ENCODE peak calls at places on chromosomes 7 and 10, in ten cellular contexts. Z is hepatocyte, P is neural progenitor cell, B is breast epithelium, C is GM23338, V is lung, N is neuronal stem cell, Q is cardiac muscle cell, I is SK-N-SH, Y is BE2C. J is an unnamed sample. For H3K4me1, the result is how much of the 10 kb centered on the place peaks cover.

GRCh38 chr7:130154501-130155317 is 50.5 kb downstream of the TMEM209 start:
- DNase-seq in Z (no peak), P (peak), B (no peak), C (peak), V (no peak), N (no peak), Q (no peak), I (peak), Y (peak), J (no peak)

GRCh38 chr10:14648042-14648765 is 126.5 kb downstream of the FAM107B start:
- DNase-seq in Z (peak), P (peak), B (no peak), C (peak), V (peak), N (peak), Q (peak), I (peak), Y (peak), J (peak)

GRCh38 chr10:116183733-116184447 is 89.1 kb downstream of the GFRA1 start:
- DNase-seq in Z (peak), P (peak), B (no peak), C (peak), V (no peak), N (no peak), Q (peak), I (peak), Y (no peak), J (no peak)

GRCh38 chr7:158289231-158289630 is 298.4 kb downstream of the PTPRN2 start:
- DNase-seq in Z (no peak), P (no peak), B (no peak), C (no peak), V (no peak), N (no peak), Q (no peak), I (no peak), Y (no peak), J (no peak)

GRCh38 chr7:108413782-108414492 is 42.3 kb downstream of the NRCAM start:
- DNase-seq in Z (no peak), P (peak), B (no peak), C (peak), V (no peak), N (peak), Q (no peak), I (no peak), Y (no peak), J (no peak)

GRCh38 chr10:74293686-74294365 is 142.8 kb downstream of the ADK start:
- DNase-seq in Z (peak), P (no peak), B (no peak), C (no peak), V (no peak), N (no peak), Q (peak), I (no peak), Y (no peak), J (no peak)

GRCh38 chr7:96136600-96137239 is 185.2 kb downstream of the SLC25A13 start:
- DNase-seq in Z (no peak), P (peak), B (no peak), C (no peak), V (no peak), N (no peak), Q (no peak), I (no peak), Y (no peak), J (no peak)

GRCh38 chr7:106057962-106058901 is 53.9 kb downstream of the SYPL1 start:
- DNase-seq in Z (no peak), P (peak), B (peak), C (no peak), V (peak), N (no peak), Q (no peak), I (no peak), Y (peak), J (no peak)

GRCh38 chr7:112798199-112799159 is 8.3 kb upstream of the TMEM168 start:
- DNase-seq in Z (no peak), P (peak), B (no peak), C (no peak), V (no peak), N (no peak), Q (peak), I (no peak), Y (no peak), J (no peak)

GRCh38 chr7:157268540-157268939 is 68.3 kb upstream of the DNAJB6 start:
- DNase-seq in Z (no peak), P (no peak), B (no peak), C (no peak), V (no peak), N (no peak), Q (no peak), I (no peak), Y (no peak), J (peak)

GRCh38 chr7:146185844-146186243 is 69.2 kb downstream of the CNTNAP2 start:
- DNase-seq in Z (no peak), P (no peak), B (no peak), C (no peak), V (no peak), N (no peak), Q (no peak), I (no peak), Y (no peak), J (no peak)

GRCh38 chr10:106711313-106711906 is 453.1 kb downstream of the SORCS1 start:
- DNase-seq in Z (peak), P (peak), B (no peak), C (peak), V (peak), N (peak), Q (peak), I (peak), Y (peak), J (no peak)

GRCh38 chr10:5040781-5041470 is 37.3 kb upstream of the AKR1C2 start:
- DNase-seq in Z (no peak), P (no peak), B (no peak), C (no peak), V (no peak), N (no peak), Q (no peak), I (no peak), Y (no peak), J (no peak)

GRCh38 chr10:5043716-5044115 is 40.1 kb upstream of the AKR1C2 start:
- DNase-seq in Z (no peak), P (no peak), B (no peak), C (no peak), V (peak), N (no peak), Q (no peak), I (no peak), Y (no peak), J (no peak)

GRCh38 chr10:5040010-5040635 is 36.5 kb upstream of the AKR1C2 start:
- DNase-seq in Z (no peak), P (no peak), B (no peak), C (no peak), V (no peak), N (no peak), Q (no peak), I (no peak), Y (no peak), J (no peak)

GRCh38 chr10:5042922-5043321 is 39.3 kb upstream of the AKR1C2 start:
- DNase-seq in Z (no peak), P (no peak), B (no peak), C (no peak), V (no peak), N (no peak), Q (no peak), I (no peak), Y (no peak), J (no peak)

DNA sequence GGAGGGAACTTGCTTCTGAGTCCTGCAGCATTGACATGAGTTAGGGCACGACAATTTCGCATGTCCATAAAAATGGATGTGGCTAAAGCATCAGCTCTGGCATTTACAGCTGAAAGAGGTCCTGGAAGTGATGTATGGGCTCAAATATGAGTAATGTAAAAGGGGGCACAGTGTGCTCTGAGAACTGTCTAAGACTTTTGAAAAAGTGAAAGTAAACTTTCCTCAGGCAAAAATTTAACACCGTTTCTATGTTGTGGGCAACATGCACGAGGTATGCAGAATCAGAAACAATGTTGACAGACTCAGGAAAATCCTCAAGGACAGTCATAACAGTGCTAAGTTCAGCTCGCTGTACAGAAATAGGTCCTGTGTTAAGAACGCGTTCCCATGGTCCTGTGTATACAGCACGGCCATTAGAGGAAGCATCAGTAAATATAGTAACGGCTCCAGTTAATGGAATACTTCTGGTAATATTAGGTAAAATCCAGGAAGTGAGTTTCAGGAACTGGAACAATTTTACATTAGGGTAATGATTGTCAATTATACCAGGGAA is 37.9 kb upstream of the AKR1C2 start:
- DNase-seq in Z (no peak), P (no peak), B (no peak), C (no peak), V (no peak), N (no peak), Q (no peak), I (no peak), Y (no peak), J (no peak)
- H3K4me1 ChIP-seq in Z (under half), P (under half), B (under half), C (under half), V (under half), N (under half), Q (under half), I (under half), Y (under half), J (under half)

DNA sequence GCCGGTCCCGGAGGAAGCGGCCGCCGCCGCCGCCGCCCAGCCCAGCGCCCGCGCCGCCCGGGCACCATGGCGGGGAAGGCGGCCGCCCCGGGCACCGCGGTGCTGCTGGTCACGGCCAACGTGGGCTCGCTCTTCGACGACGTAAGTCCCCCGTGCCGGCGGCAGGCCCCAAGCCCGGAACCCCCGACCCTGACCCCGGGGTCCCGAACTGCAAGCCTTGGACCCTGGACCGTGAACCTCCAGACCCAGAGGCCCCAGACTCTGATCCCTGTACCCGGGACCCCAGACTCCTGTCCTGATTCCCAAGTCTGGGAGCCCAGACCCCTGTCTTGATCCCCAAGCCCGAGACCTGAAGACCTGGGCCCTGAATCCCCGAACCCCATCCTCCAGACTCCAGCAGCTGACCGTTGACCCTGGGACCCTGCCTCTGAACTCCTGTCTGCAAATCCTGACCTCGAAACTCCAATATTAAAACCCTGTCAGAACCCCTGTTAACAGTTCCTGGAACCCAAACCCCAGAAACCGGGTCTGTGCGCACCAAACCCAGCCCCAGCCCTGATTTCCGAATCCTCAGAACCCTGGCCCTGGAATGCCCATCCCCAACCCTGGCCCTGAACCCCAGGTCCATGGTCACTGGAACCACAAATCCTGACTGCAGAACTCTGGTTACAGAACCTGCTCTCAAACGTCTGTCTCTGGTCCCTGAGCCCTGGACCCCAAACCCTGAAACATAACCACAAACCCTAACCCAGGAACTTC is 623 bp downstream of the INPP5A start:
- DNase-seq in Z (no peak), P (no peak), B (peak), C (no peak), V (no peak), N (no peak), Q (no peak), I (no peak), Y (no peak), J (peak)
- H3K4me1 ChIP-seq in Z (under half), P (under half), B (under half), C (under half), V (under half), N (under half), Q (under half), I (under half), Y (under half), J (under half)

DNA sequence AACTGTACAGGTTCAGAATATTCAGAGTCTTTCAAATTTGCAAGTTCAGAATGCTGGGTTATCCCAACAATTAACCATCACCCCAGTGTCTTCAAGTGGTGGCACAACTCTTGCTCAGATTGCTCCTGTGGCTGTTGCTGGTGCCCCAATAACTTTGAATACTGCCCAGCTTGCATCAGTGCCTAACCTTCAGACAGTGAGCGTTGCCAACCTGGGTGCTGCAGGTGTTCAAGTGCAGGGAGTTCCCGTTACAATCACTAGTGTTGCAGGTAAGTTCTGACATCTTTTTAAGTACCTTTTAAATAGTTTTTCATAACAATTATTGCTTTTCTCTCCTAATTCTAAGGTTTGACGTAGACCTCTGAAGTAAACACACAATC is 2.7 kb downstream of the SP4 start:
- DNase-seq in Z (no peak), P (no peak), B (no peak), C (no peak), V (no peak), N (no peak), Q (no peak), I (no peak), Y (no peak), J (no peak)
- H3K4me1 ChIP-seq in Z (under half), P (half or more), B (under half), C (under half), V (under half), N (under half), Q (under half), I (under half), Y (under half), J (under half)

DNA sequence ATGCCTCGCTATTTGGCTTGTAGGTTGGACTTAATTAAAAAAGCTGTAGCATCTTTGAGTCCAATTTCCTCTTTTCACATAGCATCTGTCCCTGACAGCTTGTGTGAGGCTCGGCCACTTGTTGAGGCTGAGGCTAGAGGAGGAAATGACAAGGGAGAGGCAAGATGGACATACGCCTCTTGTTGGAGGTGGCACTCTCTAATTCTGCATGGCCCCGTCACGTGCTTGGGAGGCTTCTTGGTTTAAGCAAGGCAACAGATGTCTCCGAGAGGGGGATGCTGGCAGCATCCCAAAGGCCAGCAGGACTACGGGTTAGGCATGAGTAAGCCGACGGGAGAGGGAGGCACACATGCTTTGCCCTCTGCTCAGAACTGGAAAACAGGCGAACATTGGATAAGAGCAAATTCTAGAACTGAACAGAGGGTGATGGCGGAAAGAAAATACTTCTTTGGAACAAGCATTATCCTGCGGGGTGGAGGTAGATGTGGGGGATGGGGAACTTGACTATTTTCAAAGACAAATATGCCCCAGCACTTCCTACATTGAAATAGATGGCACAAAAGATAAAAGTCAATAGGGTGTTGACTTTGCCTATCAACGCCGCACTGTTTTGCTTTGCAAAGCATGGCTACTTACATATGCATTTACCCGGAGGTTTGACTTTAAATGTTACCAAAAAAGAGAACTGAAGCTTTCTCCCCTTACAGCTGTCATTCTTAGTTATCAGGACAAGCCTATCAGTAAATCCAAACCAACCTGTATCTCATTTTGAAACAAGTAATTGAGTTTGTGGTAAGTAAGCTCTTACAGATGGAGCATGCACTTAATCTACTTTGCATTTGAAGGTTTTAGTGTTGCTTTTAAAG is 94.8 kb downstream of the CHN2 start:
- DNase-seq in Z (no peak), P (peak), B (no peak), C (no peak), V (no peak), N (peak), Q (no peak), I (no peak), Y (peak), J (no peak)
- H3K4me1 ChIP-seq in Z (under half), P (under half), B (under half), C (under half), V (under half), N (under half), Q (under half), I (under half), Y (under half), J (under half)

GRCh38 chr7:123665896-123666295 is 10.2 kb downstream of the LMOD2 start:
- DNase-seq in Z (no peak), P (no peak), B (no peak), C (no peak), V (no peak), N (no peak), Q (peak), I (no peak), Y (no peak), J (no peak)
- H3K4me1 ChIP-seq in Z (under half), P (under half), B (under half), C (under half), V (under half), N (under half), Q (under half), I (under half), Y (under half), J (under half)

GRCh38 chr10:95268438-95268837 is 22.4 kb downstream of the PDLIM1 start:
- DNase-seq in Z (peak), P (peak), B (no peak), C (no peak), V (peak), N (no peak), Q (peak), I (peak), Y (no peak), J (peak)
- H3K4me1 ChIP-seq in Z (under half), P (under half), B (under half), C (under half), V (under half), N (under half), Q (under half), I (under half), Y (under half), J (under half)

DNA sequence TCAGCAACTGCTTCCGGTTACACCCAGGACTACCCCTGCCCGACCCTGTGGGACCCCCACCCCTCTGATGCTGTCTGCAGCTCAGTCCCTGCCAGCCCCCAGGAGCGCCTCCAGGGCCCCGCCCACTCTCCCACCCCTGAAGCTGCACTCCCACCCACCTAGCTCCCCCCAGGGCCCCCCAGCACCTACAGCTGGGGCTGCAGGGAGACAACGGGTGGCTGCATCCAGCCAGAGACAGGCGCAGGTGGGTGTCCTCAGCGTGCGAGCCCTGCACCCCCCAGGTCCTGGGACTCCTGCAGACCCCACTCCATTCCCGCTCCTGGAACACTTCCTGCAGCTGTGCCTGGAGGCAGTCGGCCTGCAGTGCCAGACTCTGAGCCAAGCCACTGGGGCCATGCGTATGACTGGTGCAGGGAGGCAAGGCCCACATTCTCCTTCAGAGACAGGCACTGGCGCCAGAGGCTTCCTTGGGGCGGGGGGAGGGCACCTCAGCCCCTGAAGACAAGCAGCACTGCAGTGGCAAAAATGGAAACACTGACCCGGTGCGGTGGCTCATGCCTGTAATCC is 6.1 kb downstream of the CYP2W1 start:
- DNase-seq in Z (no peak), P (no peak), B (no peak), C (no peak), V (no peak), N (no peak), Q (no peak), I (no peak), Y (peak), J (no peak)
- H3K4me1 ChIP-seq in Z (under half), P (under half), B (under half), C (under half), V (under half), N (under half), Q (under half), I (under half), Y (under half), J (under half)

GRCh38 chr10:34341473-34341872 is 473.6 kb downstream of the PARD3 start:
- DNase-seq in Z (no peak), P (no peak), B (no peak), C (no peak), V (no peak), N (no peak), Q (no peak), I (no peak), Y (no peak), J (peak)
- H3K4me1 ChIP-seq in Z (under half), P (under half), B (under half), C (under half), V (under half), N (under half), Q (under half), I (under half), Y (under half), J (under half)

DNA sequence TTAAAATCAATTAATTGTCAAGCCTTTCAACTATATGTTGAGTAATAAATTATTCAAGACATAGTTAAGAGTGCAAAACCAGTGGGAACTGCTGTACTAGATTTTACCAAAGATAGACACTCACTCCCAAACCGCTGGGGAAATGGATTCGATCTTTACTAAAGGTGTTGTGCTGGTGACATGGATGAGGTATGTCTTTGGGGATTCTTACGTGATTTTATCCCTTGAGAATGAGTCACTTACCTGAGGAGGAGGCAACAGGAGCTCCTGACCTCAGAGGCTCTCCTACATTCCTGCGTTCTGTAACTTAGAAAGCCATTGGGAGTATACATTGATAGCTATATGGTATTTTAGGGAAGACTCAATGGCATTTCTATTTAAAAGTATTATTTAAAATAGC is 165.5 kb downstream of the PKD1L1 start:
- DNase-seq in Z (no peak), P (no peak), B (no peak), C (no peak), V (no peak), N (no peak), Q (no peak), I (no peak), Y (no peak), J (no peak)
- H3K4me1 ChIP-seq in Z (half or more), P (under half), B (under half), C (under half), V (under half), N (under half), Q (under half), I (half or more), Y (under half), J (under half)

J was measured in aorta.